ENCODE peak calls at places on chromosomes 4 and X, in nine cellular contexts. One of them, this sample, is unnamed.

GRCh38 chr4:73099143-73099542 is 29.6 kb upstream of the COX18 start:
- DNase-seq in heart right ventricle: no peak
- DNase-seq in uterus: no peak
- DNase-seq in small intestine: no peak
- DNase-seq in pancreas: no peak
- DNase-seq in tibial artery: no peak
- DNase-seq in CD8-positive, alpha-beta memory T cell: no peak
- DNase-seq in fibroblast of lung: no peak
- DNase-seq in astrocyte: no peak
- DNase-seq in this sample: no peak

GRCh38 chr4:80253510-80253909 is 13.0 kb upstream of the FGF5 start:
- DNase-seq in heart right ventricle: no peak
- DNase-seq in CD8-positive, alpha-beta memory T cell: no peak
- DNase-seq in tibial artery: no peak
- DNase-seq in pancreas: no peak
- DNase-seq in uterus: no peak
- DNase-seq in fibroblast of lung: no peak
- DNase-seq in small intestine: no peak
- DNase-seq in astrocyte: no peak
- DNase-seq in this sample: no peak

GRCh38 chrX:37314526-37314925 is 34.6 kb upstream of the PRRG1 start:
- DNase-seq in fibroblast of lung: peak; percentile 87
- DNase-seq in CD8-positive, alpha-beta memory T cell: no peak
- DNase-seq in small intestine: no peak
- DNase-seq in pancreas: no peak
- DNase-seq in uterus: no peak
- DNase-seq in heart right ventricle: no peak
- DNase-seq in tibial artery: no peak
- DNase-seq in astrocyte: peak; percentile 84
- DNase-seq in this sample: no peak

GRCh38 chrX:119419146-119419545 is 20.0 kb downstream of the SLC25A43 start:
- DNase-seq in fibroblast of lung: no peak
- DNase-seq in heart right ventricle: no peak
- DNase-seq in astrocyte: no peak
- DNase-seq in uterus: no peak
- DNase-seq in tibial artery: no peak
- DNase-seq in pancreas: no peak
- DNase-seq in small intestine: peak; percentile 77
- DNase-seq in CD8-positive, alpha-beta memory T cell: no peak
- DNase-seq in this sample: no peak

GRCh38 chrX:149937881-149938426 is 337 bp downstream of the EOLA2 start:
- DNase-seq in small intestine: no peak
- DNase-seq in CD8-positive, alpha-beta memory T cell: no peak
- DNase-seq in heart right ventricle: peak; percentile 11
- DNase-seq in tibial artery: peak; percentile 24
- DNase-seq in pancreas: peak; percentile 33
- DNase-seq in fibroblast of lung: peak; percentile 11
- DNase-seq in uterus: peak; percentile 24
- DNase-seq in astrocyte: peak; percentile 6
- DNase-seq in this sample: no peak

GRCh38 chrX:78102100-78102499 is 1.9 kb upstream of the PGK1 start:
- DNase-seq in tibial artery: no peak
- DNase-seq in CD8-positive, alpha-beta memory T cell: no peak
- DNase-seq in pancreas: no peak
- DNase-seq in heart right ventricle: no peak
- DNase-seq in astrocyte: no peak
- DNase-seq in uterus: no peak
- DNase-seq in small intestine: no peak
- DNase-seq in fibroblast of lung: no peak
- DNase-seq in this sample: peak; percentile 4

GRCh38 chrX:19686876-19687275 is 171.6 kb upstream of the MAP3K15 start:
- DNase-seq in tibial artery: no peak
- DNase-seq in pancreas: no peak
- DNase-seq in astrocyte: no peak
- DNase-seq in small intestine: no peak
- DNase-seq in heart right ventricle: no peak
- DNase-seq in CD8-positive, alpha-beta memory T cell: no peak
- DNase-seq in fibroblast of lung: no peak
- DNase-seq in uterus: no peak
- DNase-seq in this sample: no peak

GRCh38 chrX:153717445-153717844 is 6.7 kb downstream of the BCAP31 start:
- DNase-seq in fibroblast of lung: no peak
- DNase-seq in pancreas: no peak
- DNase-seq in astrocyte: no peak
- DNase-seq in uterus: no peak
- DNase-seq in CD8-positive, alpha-beta memory T cell: no peak
- DNase-seq in tibial artery: no peak
- DNase-seq in small intestine: no peak
- DNase-seq in heart right ventricle: no peak
- DNase-seq in this sample: no peak

GRCh38 chrX:71533850-71534515 is 1.1 kb downstream of the OGT start:
- DNase-seq in tibial artery: peak; percentile 50
- DNase-seq in heart right ventricle: peak; percentile 46
- DNase-seq in CD8-positive, alpha-beta memory T cell: peak; percentile 70
- DNase-seq in uterus: peak; percentile 37
- DNase-seq in fibroblast of lung: peak; percentile 50
- DNase-seq in astrocyte: peak; percentile 40
- DNase-seq in pancreas: peak; percentile 25
- DNase-seq in small intestine: peak; percentile 36
- DNase-seq in this sample: peak; percentile 55

GRCh38 chrX:134186362-134187121 is 50.4 kb upstream of the CCDC160 start:
- DNase-seq in CD8-positive, alpha-beta memory T cell: peak; percentile 72
- DNase-seq in heart right ventricle: no peak
- DNase-seq in uterus: no peak
- DNase-seq in small intestine: peak; percentile 52
- DNase-seq in astrocyte: no peak
- DNase-seq in tibial artery: no peak
- DNase-seq in fibroblast of lung: no peak
- DNase-seq in pancreas: no peak
- DNase-seq in this sample: no peak

GRCh38 chrX:8341814-8342590 is 122.6 kb upstream of the VCX3B start:
- DNase-seq in tibial artery: no peak
- DNase-seq in heart right ventricle: no peak
- DNase-seq in CD8-positive, alpha-beta memory T cell: no peak
- DNase-seq in uterus: no peak
- DNase-seq in fibroblast of lung: peak; percentile 76
- DNase-seq in small intestine: no peak
- DNase-seq in pancreas: no peak
- DNase-seq in astrocyte: peak; percentile 70
- DNase-seq in this sample: no peak

GRCh38 chrX:114451397-114451796 is 132.5 kb upstream of the HTR2C start:
- DNase-seq in pancreas: no peak
- DNase-seq in tibial artery: no peak
- DNase-seq in astrocyte: no peak
- DNase-seq in fibroblast of lung: no peak
- DNase-seq in small intestine: no peak
- DNase-seq in uterus: no peak
- DNase-seq in CD8-positive, alpha-beta memory T cell: no peak
- DNase-seq in heart right ventricle: no peak
- DNase-seq in this sample: no peak

GRCh38 chr4:110475881-110476818 is at the start of gene ENPEP:
- DNase-seq in heart right ventricle: peak; percentile 60
- DNase-seq in pancreas: no peak
- DNase-seq in tibial artery: no peak
- DNase-seq in fibroblast of lung: peak; percentile 7
- DNase-seq in uterus: peak; percentile 77
- DNase-seq in CD8-positive, alpha-beta memory T cell: no peak
- DNase-seq in astrocyte: no peak
- DNase-seq in small intestine: peak; percentile 85
- DNase-seq in this sample: no peak

GRCh38 chrX:138150709-138151108 is 560.8 kb downstream of the FGF13 start:
- DNase-seq in heart right ventricle: no peak
- DNase-seq in fibroblast of lung: no peak
- DNase-seq in astrocyte: no peak
- DNase-seq in tibial artery: no peak
- DNase-seq in CD8-positive, alpha-beta memory T cell: no peak
- DNase-seq in small intestine: no peak
- DNase-seq in uterus: no peak
- DNase-seq in pancreas: no peak
- DNase-seq in this sample: no peak

GRCh38 chr4:89001647-89002518 is 55.1 kb downstream of the FAM13A start:
- DNase-seq in tibial artery: no peak
- DNase-seq in uterus: no peak
- DNase-seq in heart right ventricle: no peak
- DNase-seq in CD8-positive, alpha-beta memory T cell: no peak
- DNase-seq in small intestine: no peak
- DNase-seq in pancreas: no peak
- DNase-seq in astrocyte: no peak
- DNase-seq in fibroblast of lung: no peak
- DNase-seq in this sample: no peak

GRCh38 chr4:113683143-113683542 is 78.4 kb downstream of the CAMK2D start:
- DNase-seq in heart right ventricle: no peak
- DNase-seq in CD8-positive, alpha-beta memory T cell: peak; percentile 75
- DNase-seq in fibroblast of lung: no peak
- DNase-seq in astrocyte: no peak
- DNase-seq in uterus: no peak
- DNase-seq in pancreas: no peak
- DNase-seq in small intestine: peak; percentile 53
- DNase-seq in tibial artery: no peak
- DNase-seq in this sample: no peak

DNA sequence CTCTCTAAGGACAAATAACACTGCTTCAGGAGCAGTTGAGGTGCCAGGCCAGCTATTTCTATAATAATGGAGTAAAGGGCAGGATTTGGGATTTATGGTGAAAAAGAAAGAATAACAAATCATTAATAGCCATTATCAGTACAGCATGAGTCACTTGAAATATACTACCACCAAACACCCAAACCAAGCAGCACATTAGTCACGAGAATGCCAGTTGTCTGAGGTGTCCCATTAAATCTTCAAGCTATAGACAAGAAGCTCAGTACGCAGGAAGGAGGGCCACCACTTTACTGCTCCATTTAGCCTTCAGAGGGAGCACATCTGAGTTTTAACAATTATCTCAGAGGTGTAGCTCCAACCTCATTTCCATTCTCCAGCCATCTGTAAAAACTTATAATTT is 106.9 kb upstream of the MAGEA10 start:
- DNase-seq in CD8-positive, alpha-beta memory T cell: no peak
- DNase-seq in astrocyte: peak; percentile 39
- DNase-seq in heart right ventricle: no peak
- DNase-seq in small intestine: no peak
- DNase-seq in pancreas: no peak
- DNase-seq in fibroblast of lung: peak; percentile 47
- DNase-seq in uterus: no peak
- DNase-seq in tibial artery: no peak
- DNase-seq in this sample: peak; percentile 6
- H3K4me3 ChIP-seq in CD8-positive, alpha-beta memory T cell: no peak overlapping the region
- H3K4me3 ChIP-seq in astrocyte: no peak overlapping the region
- H3K4me3 ChIP-seq in heart right ventricle: no peak overlapping the region
- H3K4me3 ChIP-seq in small intestine: no peak overlapping the region
- H3K4me3 ChIP-seq in pancreas: no peak overlapping the region
- H3K4me3 ChIP-seq in fibroblast of lung: no peak overlapping the region
- H3K4me3 ChIP-seq in uterus: no peak overlapping the region
- H3K4me3 ChIP-seq in tibial artery: no peak overlapping the region
- H3K4me3 ChIP-seq in this sample: no peak overlapping the region

GRCh38 chrX:97326456-97326855 is 442.7 kb downstream of the RPA4 start:
- DNase-seq in astrocyte: peak; percentile 60
- DNase-seq in heart right ventricle: no peak
- DNase-seq in uterus: no peak
- DNase-seq in CD8-positive, alpha-beta memory T cell: no peak
- DNase-seq in fibroblast of lung: peak; percentile 63
- DNase-seq in small intestine: no peak
- DNase-seq in pancreas: no peak
- DNase-seq in tibial artery: no peak
- DNase-seq in this sample: no peak

GRCh38 chrX:97320305-97320704 is 436.6 kb downstream of the RPA4 start:
- DNase-seq in pancreas: no peak
- DNase-seq in uterus: no peak
- DNase-seq in small intestine: no peak
- DNase-seq in tibial artery: no peak
- DNase-seq in astrocyte: no peak
- DNase-seq in heart right ventricle: no peak
- DNase-seq in fibroblast of lung: no peak
- DNase-seq in CD8-positive, alpha-beta memory T cell: no peak
- DNase-seq in this sample: no peak

GRCh38 chrX:97322401-97322800 is 438.7 kb downstream of the RPA4 start:
- DNase-seq in CD8-positive, alpha-beta memory T cell: no peak
- DNase-seq in pancreas: no peak
- DNase-seq in uterus: no peak
- DNase-seq in heart right ventricle: no peak
- DNase-seq in tibial artery: no peak
- DNase-seq in small intestine: no peak
- DNase-seq in astrocyte: no peak
- DNase-seq in fibroblast of lung: peak; percentile 19
- DNase-seq in this sample: no peak
- H3K9me3 ChIP-seq in CD8-positive, alpha-beta memory T cell: no peaks in the 10 kb centered on the region
- H3K9me3 ChIP-seq in pancreas: no peaks in the 10 kb centered on the region
- H3K9me3 ChIP-seq in uterus: no peaks in the 10 kb centered on the region
- H3K9me3 ChIP-seq in heart right ventricle: no peaks in the 10 kb centered on the region
- H3K9me3 ChIP-seq in tibial artery: no peaks in the 10 kb centered on the region
- H3K9me3 ChIP-seq in small intestine: no peaks in the 10 kb centered on the region
- H3K9me3 ChIP-seq in astrocyte: no peaks in the 10 kb centered on the region
- H3K9me3 ChIP-seq in fibroblast of lung: no peaks in the 10 kb centered on the region
- H3K9me3 ChIP-seq in this sample: no peaks in the 10 kb centered on the region

DNA sequence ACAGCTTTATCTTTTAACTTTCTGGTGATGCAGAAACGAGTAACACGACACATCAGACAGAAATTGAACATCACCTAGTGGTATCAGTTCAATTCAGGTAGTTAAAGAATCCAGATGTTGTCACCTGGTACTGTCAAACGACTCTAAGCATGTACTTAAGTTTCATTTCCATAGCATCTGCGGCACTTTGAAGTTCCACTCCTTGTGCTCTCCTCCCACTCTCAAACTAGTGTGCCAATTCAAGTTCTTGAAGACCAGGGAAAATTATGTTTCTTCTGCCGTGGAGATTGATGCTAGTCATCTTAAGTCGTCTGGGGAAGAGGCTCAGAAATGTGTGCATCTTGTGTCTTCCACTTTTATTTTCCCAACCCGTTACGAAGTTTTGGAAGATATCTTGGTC is 868 bp downstream of the COL4A6 start:
- DNase-seq in tibial artery: no peak
- DNase-seq in heart right ventricle: no peak
- DNase-seq in astrocyte: no peak
- DNase-seq in pancreas: no peak
- DNase-seq in uterus: no peak
- DNase-seq in CD8-positive, alpha-beta memory T cell: no peak
- DNase-seq in small intestine: no peak
- DNase-seq in fibroblast of lung: no peak
- DNase-seq in this sample: no peak
- H3K4me3 ChIP-seq in tibial artery: peak overlapping the region; percentile 52
- H3K4me3 ChIP-seq in heart right ventricle: no peak overlapping the region
- H3K4me3 ChIP-seq in astrocyte: peak overlapping the region; percentile 57
- H3K4me3 ChIP-seq in pancreas: no peak overlapping the region
- H3K4me3 ChIP-seq in uterus: peak overlapping the region; percentile 50
- H3K4me3 ChIP-seq in CD8-positive, alpha-beta memory T cell: no peak overlapping the region
- H3K4me3 ChIP-seq in small intestine: no peak overlapping the region
- H3K4me3 ChIP-seq in fibroblast of lung: no peak overlapping the region
- H3K4me3 ChIP-seq in this sample: no peak overlapping the region

GRCh38 chr4:87209182-87209581 is 11.2 kb downstream of the KLHL8 start:
- DNase-seq in heart right ventricle: no peak
- DNase-seq in uterus: no peak
- DNase-seq in CD8-positive, alpha-beta memory T cell: no peak
- DNase-seq in tibial artery: no peak
- DNase-seq in small intestine: no peak
- DNase-seq in fibroblast of lung: no peak
- DNase-seq in pancreas: no peak
- DNase-seq in astrocyte: no peak
- DNase-seq in this sample: no peak

GRCh38 chr4:87209696-87210095 is 10.7 kb downstream of the KLHL8 start:
- DNase-seq in tibial artery: peak; percentile 57
- DNase-seq in heart right ventricle: peak; percentile 23
- DNase-seq in small intestine: no peak
- DNase-seq in pancreas: no peak
- DNase-seq in uterus: peak; percentile 57
- DNase-seq in astrocyte: no peak
- DNase-seq in CD8-positive, alpha-beta memory T cell: peak; percentile 36
- DNase-seq in fibroblast of lung: no peak
- DNase-seq in this sample: no peak

GRCh38 chr4:87204559-87204958 is 15.9 kb downstream of the KLHL8 start:
- DNase-seq in CD8-positive, alpha-beta memory T cell: no peak
- DNase-seq in astrocyte: no peak
- DNase-seq in tibial artery: no peak
- DNase-seq in fibroblast of lung: no peak
- DNase-seq in pancreas: no peak
- DNase-seq in uterus: no peak
- DNase-seq in small intestine: no peak
- DNase-seq in heart right ventricle: no peak
- DNase-seq in this sample: no peak
- H3K9me3 ChIP-seq in CD8-positive, alpha-beta memory T cell: peaks cover 3% of the 10 kb centered on the region
- H3K9me3 ChIP-seq in astrocyte: no peaks in the 10 kb centered on the region
- H3K9me3 ChIP-seq in tibial artery: no peaks in the 10 kb centered on the region
- H3K9me3 ChIP-seq in fibroblast of lung: no peaks in the 10 kb centered on the region
- H3K9me3 ChIP-seq in pancreas: no peaks in the 10 kb centered on the region
- H3K9me3 ChIP-seq in uterus: no peaks in the 10 kb centered on the region
- H3K9me3 ChIP-seq in small intestine: no peaks in the 10 kb centered on the region
- H3K9me3 ChIP-seq in heart right ventricle: peaks cover 11% of the 10 kb centered on the region
- H3K9me3 ChIP-seq in this sample: no peaks in the 10 kb centered on the region

This sample was measured in MG63.